ENCODE peak calls at places on chromosomes 6 and 20, in eight cellular contexts. Z is AG09309, N is fibroblast of pulmonary artery, X is mesothelial cell of epicardium, D is WERI-Rb-1, K is PC-3, L is BJ, Y is IMR-90. V is an unnamed sample.

GRCh38 chr6:144190593-144190992 is 40.3 kb downstream of the STX11 start:
- DNase-seq in Z (no peak), N (peak), X (no peak), D (no peak), K (peak), L (no peak), Y (peak), V (peak)

GRCh38 chr6:39295538-39295937 is 18.7 kb downstream of the KCNK17 start:
- DNase-seq in Z (no peak), N (no peak), X (no peak), D (no peak), K (no peak), L (no peak), Y (no peak), V (peak)

GRCh38 chr6:108453601-108454157 is 107.0 kb upstream of the FOXO3 start:
- DNase-seq in Z (no peak), N (peak), X (no peak), D (no peak), K (no peak), L (no peak), Y (peak), V (no peak)

GRCh38 chr6:40796280-40797223 is 209.4 kb upstream of the LRFN2 start:
- DNase-seq in Z (no peak), N (peak), X (no peak), D (no peak), K (no peak), L (no peak), Y (no peak), V (no peak)

GRCh38 chr6:27296106-27296783 is 15.8 kb downstream of the POM121L2 start:
- DNase-seq in Z (no peak), N (peak), X (no peak), D (no peak), K (peak), L (no peak), Y (peak), V (peak)

GRCh38 chr20:48703511-48704219 is 124.1 kb downstream of the PREX1 start:
- DNase-seq in Z (no peak), N (no peak), X (no peak), D (no peak), K (no peak), L (no peak), Y (no peak), V (no peak)

GRCh38 chr6:135144678-135145508 is 36.2 kb upstream of the MYB start:
- DNase-seq in Z (no peak), N (peak), X (no peak), D (no peak), K (peak), L (no peak), Y (peak), V (peak)

GRCh38 chr6:50889912-50890311 is 71.2 kb downstream of the TFAP2B start:
- DNase-seq in Z (no peak), N (no peak), X (no peak), D (no peak), K (no peak), L (no peak), Y (no peak), V (no peak)

GRCh38 chr6:64428186-64428585 is 792.6 kb downstream of the PHF3 start:
- DNase-seq in Z (no peak), N (peak), X (no peak), D (no peak), K (no peak), L (no peak), Y (no peak), V (no peak)

GRCh38 chr6:75609639-75610590 is 8.2 kb downstream of the SENP6 start:
- DNase-seq in Z (no peak), N (no peak), X (no peak), D (peak), K (no peak), L (no peak), Y (peak), V (peak)

GRCh38 chr20:46028772-46029371 is at the start of gene SLC12A5:
- DNase-seq in Z (no peak), N (no peak), X (no peak), D (peak), K (no peak), L (no peak), Y (no peak), V (no peak)

GRCh38 chr6:46501136-46502089 is 10.2 kb upstream of the RCAN2 start:
- DNase-seq in Z (peak), N (no peak), X (no peak), D (no peak), K (peak), L (no peak), Y (no peak), V (peak)

GRCh38 chr20:19074828-19075516 is 137.5 kb upstream of the SLC24A3 start:
- DNase-seq in Z (no peak), N (no peak), X (no peak), D (no peak), K (peak), L (no peak), Y (no peak), V (peak)

GRCh38 chr6:33344771-33345697 is 27.5 kb upstream of the ZBTB22 start:
- DNase-seq in Z (peak), N (peak), X (peak), D (peak), K (peak), L (peak), Y (peak), V (peak)

GRCh38 chr20:34637245-34638185 is 39.4 kb downstream of the PIGU start:
- DNase-seq in Z (peak), N (peak), X (no peak), D (no peak), K (peak), L (peak), Y (peak), V (peak)

GRCh38 chr6:156175971-156176421 is 601.2 kb upstream of the ARID1B start:
- DNase-seq in Z (no peak), N (no peak), X (no peak), D (peak), K (peak), L (no peak), Y (no peak), V (peak)

GRCh38 chr6:1527098-1527497 is 82.6 kb upstream of the FOXC1 start:
- DNase-seq in Z (no peak), N (peak), X (no peak), D (no peak), K (no peak), L (no peak), Y (peak), V (peak)

GRCh38 chr6:169165561-169166300 is 87.9 kb downstream of the THBS2 start:
- DNase-seq in Z (no peak), N (peak), X (no peak), D (no peak), K (no peak), L (no peak), Y (peak), V (no peak)

GRCh38 chr6:11535801-11536230 is 1.7 kb upstream of the TMEM170B start:
- DNase-seq in Z (no peak), N (peak), X (no peak), D (no peak), K (peak), L (no peak), Y (peak), V (peak)

GRCh38 chr20:34567885-34568865 is 9.7 kb downstream of the MAP1LC3A start:
- DNase-seq in Z (no peak), N (no peak), X (no peak), D (no peak), K (no peak), L (no peak), Y (no peak), V (no peak)

GRCh38 chr6:47780510-47781356 is 1.1 kb upstream of the OPN5 start:
- DNase-seq in Z (peak), N (peak), X (no peak), D (peak), K (peak), L (peak), Y (peak), V (peak)

GRCh38 chr6:43741829-43742228 is 28.2 kb upstream of the VEGFA start:
- DNase-seq in Z (no peak), N (no peak), X (no peak), D (no peak), K (no peak), L (no peak), Y (no peak), V (no peak)

GRCh38 chr6:164105705-164106104 is 691.2 kb downstream of the QKI start:
- DNase-seq in Z (no peak), N (no peak), X (no peak), D (no peak), K (no peak), L (no peak), Y (no peak), V (no peak)

GRCh38 chr20:35462351-35462750 is 7.0 kb downstream of the CEP250 start:
- DNase-seq in Z (no peak), N (no peak), X (no peak), D (no peak), K (no peak), L (no peak), Y (no peak), V (no peak)

GRCh38 chr6:41655706-41656668 is 17.7 kb downstream of the MDFI start:
- DNase-seq in Z (no peak), N (peak), X (no peak), D (no peak), K (no peak), L (no peak), Y (peak), V (no peak)

GRCh38 chr6:326896-327537 is 34.7 kb downstream of the DUSP22 start:
- DNase-seq in Z (no peak), N (no peak), X (no peak), D (no peak), K (no peak), L (no peak), Y (no peak), V (no peak)

GRCh38 chr6:109781001-109781400 is 89.9 kb downstream of the FIG4 start:
- DNase-seq in Z (no peak), N (no peak), X (no peak), D (no peak), K (no peak), L (no peak), Y (no peak), V (no peak)

GRCh38 chr6:43749461-43749860 is 20.6 kb upstream of the VEGFA start:
- DNase-seq in Z (no peak), N (no peak), X (no peak), D (no peak), K (no peak), L (no peak), Y (no peak), V (no peak)

GRCh38 chr20:37291724-37292126 is 2.3 kb downstream of the MANBAL start:
- DNase-seq in Z (no peak), N (no peak), X (no peak), D (peak), K (no peak), L (no peak), Y (no peak), V (no peak)

GRCh38 chr6:15555101-15556038 is 107.5 kb downstream of the DTNBP1 start:
- DNase-seq in Z (no peak), N (no peak), X (no peak), D (no peak), K (no peak), L (no peak), Y (no peak), V (no peak)

GRCh38 chr6:3601570-3601969 is 144.7 kb upstream of the SLC22A23 start:
- DNase-seq in Z (no peak), N (no peak), X (no peak), D (no peak), K (no peak), L (no peak), Y (no peak), V (no peak)

GRCh38 chr6:3608159-3608558 is 143.4 kb downstream of the PXDC1 start:
- DNase-seq in Z (no peak), N (no peak), X (no peak), D (peak), K (no peak), L (no peak), Y (no peak), V (no peak)

GRCh38 chr6:3607599-3607998 is 143.9 kb downstream of the PXDC1 start:
- DNase-seq in Z (no peak), N (no peak), X (no peak), D (peak), K (no peak), L (no peak), Y (no peak), V (no peak)

GRCh38 chr6:3607171-3607570 is 144.3 kb downstream of the PXDC1 start:
- DNase-seq in Z (no peak), N (no peak), X (no peak), D (peak), K (no peak), L (no peak), Y (no peak), V (no peak)

DNA sequence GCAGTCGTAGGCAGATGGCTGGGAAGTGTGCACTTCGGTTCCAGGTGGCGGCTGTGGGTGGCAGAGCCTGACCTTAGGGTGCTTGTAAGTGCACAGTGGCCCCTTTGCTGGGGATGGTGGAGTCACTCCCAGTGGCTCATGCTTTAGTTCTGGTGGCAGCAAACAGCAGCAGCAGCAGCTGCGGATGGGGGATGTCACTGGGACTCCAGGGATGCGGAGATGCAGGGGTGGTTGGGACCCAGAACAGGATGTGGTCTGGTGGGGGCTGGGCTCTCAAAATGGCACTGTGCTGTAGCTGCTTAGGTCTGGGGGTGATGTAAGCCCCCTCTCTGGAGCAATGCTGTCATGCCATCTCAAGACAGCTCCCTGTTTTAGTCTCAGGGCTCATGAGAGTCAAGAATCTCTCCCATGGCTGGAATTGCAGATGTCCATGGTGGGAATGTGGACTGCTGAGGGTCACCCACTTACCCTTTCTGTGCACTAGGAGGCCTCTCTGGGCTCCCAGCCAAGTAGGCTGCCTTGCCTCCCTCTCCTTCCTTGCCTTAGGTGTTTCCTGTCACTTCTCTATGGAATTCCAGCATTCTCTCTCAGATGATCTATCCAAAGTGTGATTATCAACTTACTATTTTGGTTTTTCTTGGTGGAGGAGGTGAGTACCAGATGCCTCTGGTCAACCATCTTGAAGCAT is 146.7 kb upstream of the SLC22A23 start:
- DNase-seq in Z (no peak), N (peak), X (no peak), D (no peak), K (peak), L (no peak), Y (no peak), V (peak)
- TF ChIP-seq CTCF in Z (peak), N (peak), X (no peak), D (peak), K (no peak), L (no peak), Y (no peak), V (no peak)

GRCh38 chr6:138520463-138520862 is 21.2 kb upstream of the NHSL1 start:
- DNase-seq in Z (no peak), N (peak), X (no peak), D (no peak), K (peak), L (no peak), Y (no peak), V (peak)
- TF ChIP-seq CTCF in Z (peak), N (peak), X (peak), D (no peak), K (peak), L (peak), Y (peak), V (peak)

GRCh38 chr6:91637217-91637616 is 1050.3 kb upstream of the MAP3K7 start:
- DNase-seq in Z (no peak), N (no peak), X (no peak), D (no peak), K (no peak), L (no peak), Y (no peak), V (no peak)
- TF ChIP-seq CTCF in Z (no peak), N (no peak), X (no peak), D (no peak), K (no peak), L (no peak), Y (no peak), V (no peak)

DNA sequence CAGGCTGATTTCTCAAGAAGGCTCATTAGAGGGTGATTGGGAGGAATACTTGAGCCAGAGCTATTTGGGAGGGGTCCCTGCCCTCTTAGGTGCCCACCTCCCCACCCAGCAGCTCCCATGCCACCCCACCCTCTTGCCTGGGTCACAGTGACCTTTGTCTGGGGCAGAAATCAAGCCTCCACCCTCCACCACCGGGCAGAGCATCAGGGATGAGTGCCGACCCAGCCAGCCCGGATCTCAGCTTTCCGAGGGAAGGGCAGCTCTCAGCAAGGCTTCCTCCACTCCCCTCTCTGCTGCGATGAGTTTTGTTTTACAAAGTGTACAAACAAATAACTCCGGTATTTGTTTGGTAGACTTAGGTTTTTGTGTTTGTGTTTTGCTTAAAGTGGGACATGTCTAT is 136.7 kb upstream of the CST7 start:
- DNase-seq in Z (no peak), N (no peak), X (no peak), D (no peak), K (no peak), L (no peak), Y (no peak), V (no peak)
- TF ChIP-seq CTCF in Z (no peak), N (no peak), X (no peak), D (no peak), K (no peak), L (no peak), Y (no peak), V (no peak)

DNA sequence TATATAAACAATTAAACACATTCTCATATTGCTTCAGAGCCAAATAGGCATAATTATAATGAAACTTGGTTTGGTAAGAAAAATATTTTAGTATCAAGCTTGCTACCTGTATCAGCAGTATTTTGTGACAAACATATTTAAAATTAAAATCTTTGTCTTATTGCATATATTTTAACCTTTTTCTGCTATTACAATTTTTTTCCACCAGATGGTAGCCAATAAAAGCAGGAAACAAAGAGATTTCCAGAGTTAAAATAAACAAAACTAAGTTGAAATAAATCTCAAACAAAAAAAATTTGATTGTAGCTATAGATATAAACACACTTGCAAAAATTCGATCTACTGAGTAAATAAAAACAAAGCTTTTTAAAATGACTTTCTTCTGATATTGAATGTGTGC is 491.3 kb upstream of the GJE1 start:
- DNase-seq in Z (no peak), N (no peak), X (no peak), D (no peak), K (peak), L (no peak), Y (no peak), V (no peak)
- TF ChIP-seq CTCF in Z (peak), N (no peak), X (peak), D (no peak), K (peak), L (peak), Y (peak), V (no peak)